ENCODE peak calls at places on chromosomes 13 and 19, in four cellular contexts. One of them, this sample, is unnamed.

GRCh38 chr19:18996796-18997394 is 36.4 kb downstream of the SUGP2 start:
- DNase-seq in lower leg skin: no peak
- DNase-seq in choroid plexus epithelial cell: no peak
- DNase-seq in sigmoid colon: no peak
- DNase-seq in this sample: no peak

GRCh38 chr19:47768604-47769003 is 9.9 kb upstream of the SELENOW start:
- DNase-seq in lower leg skin: no peak
- DNase-seq in choroid plexus epithelial cell: no peak
- DNase-seq in sigmoid colon: no peak
- DNase-seq in this sample: no peak

GRCh38 chr13:107834717-107835116 is 380.6 kb downstream of the LIG4 start:
- DNase-seq in lower leg skin: no peak
- DNase-seq in choroid plexus epithelial cell: peak
- DNase-seq in sigmoid colon: no peak
- DNase-seq in this sample: no peak

GRCh38 chr13:30179547-30180256 is 127.6 kb downstream of the KATNAL1 start:
- DNase-seq in lower leg skin: no peak
- DNase-seq in choroid plexus epithelial cell: no peak
- DNase-seq in sigmoid colon: no peak
- DNase-seq in this sample: no peak

GRCh38 chr19:13014101-13014920 is 19.0 kb downstream of the NFIX start:
- DNase-seq in lower leg skin: no peak
- DNase-seq in choroid plexus epithelial cell: no peak
- DNase-seq in sigmoid colon: no peak
- DNase-seq in this sample: peak

GRCh38 chr13:47049276-47049989 is 152.6 kb upstream of the HTR2A start:
- DNase-seq in lower leg skin: no peak
- DNase-seq in choroid plexus epithelial cell: peak
- DNase-seq in sigmoid colon: no peak
- DNase-seq in this sample: no peak

GRCh38 chr13:97914537-97914936 is 38.9 kb upstream of the IPO5 start:
- DNase-seq in lower leg skin: no peak
- DNase-seq in choroid plexus epithelial cell: peak
- DNase-seq in sigmoid colon: no peak
- DNase-seq in this sample: peak

GRCh38 chr19:18072335-18072734 is 14.4 kb downstream of the IL12RB1 start:
- DNase-seq in lower leg skin: no peak
- DNase-seq in choroid plexus epithelial cell: no peak
- DNase-seq in sigmoid colon: no peak
- DNase-seq in this sample: no peak

GRCh38 chr13:32135655-32136054 is 104.1 kb downstream of the FRY start:
- DNase-seq in lower leg skin: no peak
- DNase-seq in choroid plexus epithelial cell: peak
- DNase-seq in sigmoid colon: no peak
- DNase-seq in this sample: peak

GRCh38 chr19:49498475-49498874 is 2.2 kb downstream of the RPS11 start:
- DNase-seq in lower leg skin: no peak
- DNase-seq in choroid plexus epithelial cell: no peak
- DNase-seq in sigmoid colon: no peak
- DNase-seq in this sample: no peak

GRCh38 chr13:105342421-105342820 is 1193.0 kb downstream of the EFNB2 start:
- DNase-seq in lower leg skin: no peak
- DNase-seq in choroid plexus epithelial cell: no peak
- DNase-seq in sigmoid colon: no peak
- DNase-seq in this sample: no peak

GRCh38 chr19:42285546-42285945 is 16.4 kb upstream of the PRR19 start:
- DNase-seq in lower leg skin: peak
- DNase-seq in choroid plexus epithelial cell: no peak
- DNase-seq in sigmoid colon: peak
- DNase-seq in this sample: no peak

GRCh38 chr19:18415177-18415867 is 3.9 kb upstream of the SSBP4 start:
- DNase-seq in lower leg skin: peak
- DNase-seq in choroid plexus epithelial cell: peak
- DNase-seq in sigmoid colon: peak
- DNase-seq in this sample: peak

GRCh38 chr13:106521101-106521799 is 14.2 kb downstream of the EFNB2 start:
- DNase-seq in lower leg skin: no peak
- DNase-seq in choroid plexus epithelial cell: no peak
- DNase-seq in sigmoid colon: no peak
- DNase-seq in this sample: no peak

GRCh38 chr13:94706854-94707399 is 5.4 kb downstream of the SOX21 start:
- DNase-seq in lower leg skin: no peak
- DNase-seq in choroid plexus epithelial cell: no peak
- DNase-seq in sigmoid colon: no peak
- DNase-seq in this sample: no peak

GRCh38 chr13:95087746-95088305 is 213.4 kb downstream of the ABCC4 start:
- DNase-seq in lower leg skin: no peak
- DNase-seq in choroid plexus epithelial cell: peak
- DNase-seq in sigmoid colon: no peak
- DNase-seq in this sample: peak

GRCh38 chr13:21895769-21896168 is 224.9 kb downstream of the FGF9 start:
- DNase-seq in lower leg skin: no peak
- DNase-seq in choroid plexus epithelial cell: no peak
- DNase-seq in sigmoid colon: no peak
- DNase-seq in this sample: no peak

GRCh38 chr13:103097366-103097928 is 31.2 kb upstream of the SLC10A2 start:
- DNase-seq in lower leg skin: no peak
- DNase-seq in choroid plexus epithelial cell: no peak
- DNase-seq in sigmoid colon: no peak
- DNase-seq in this sample: no peak

GRCh38 chr19:12156254-12157058 is at the start of gene ZNF625:
- DNase-seq in lower leg skin: peak
- DNase-seq in choroid plexus epithelial cell: peak
- DNase-seq in sigmoid colon: peak
- DNase-seq in this sample: peak

GRCh38 chr19:47094557-47095517 is 18.7 kb downstream of the ZC3H4 start:
- DNase-seq in lower leg skin: no peak
- DNase-seq in choroid plexus epithelial cell: peak
- DNase-seq in sigmoid colon: no peak
- DNase-seq in this sample: no peak

GRCh38 chr19:27796073-27796472 is 1416.9 kb downstream of the UQCRFS1 start:
- DNase-seq in lower leg skin: no peak
- DNase-seq in choroid plexus epithelial cell: no peak
- DNase-seq in sigmoid colon: no peak
- DNase-seq in this sample: peak

GRCh38 chr19:46426506-46427162 is 2.1 kb downstream of the PNMA8C start:
- DNase-seq in lower leg skin: no peak
- DNase-seq in choroid plexus epithelial cell: peak
- DNase-seq in sigmoid colon: peak
- DNase-seq in this sample: peak

GRCh38 chr19:17420267-17420924 is 549 bp downstream of the MVB12A start:
- DNase-seq in lower leg skin: peak
- DNase-seq in choroid plexus epithelial cell: peak
- DNase-seq in sigmoid colon: peak
- DNase-seq in this sample: no peak

GRCh38 chr19:16403151-16403977 is 68.4 kb downstream of the EPS15L1 start:
- DNase-seq in lower leg skin: no peak
- DNase-seq in choroid plexus epithelial cell: no peak
- DNase-seq in sigmoid colon: peak
- DNase-seq in this sample: no peak

DNA sequence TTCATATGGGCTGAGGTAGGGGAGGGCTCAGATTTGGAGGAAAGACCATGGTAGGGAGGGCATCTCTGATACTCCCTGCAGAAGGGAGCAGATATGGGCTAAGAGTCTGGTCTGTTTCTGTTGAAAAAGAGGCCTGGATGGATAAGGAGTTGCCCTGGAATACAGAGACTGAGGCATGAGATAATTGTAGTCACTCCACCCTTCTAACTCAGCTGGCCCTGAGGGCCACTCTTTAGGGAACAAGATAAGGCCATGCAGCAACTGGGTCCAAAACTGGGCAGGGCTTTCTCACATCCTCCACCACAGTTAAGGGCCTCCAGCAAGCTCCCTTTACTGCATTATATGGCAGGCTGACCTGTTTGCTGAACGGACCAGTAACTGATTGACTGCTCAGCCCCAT is 1.3 kb downstream of the ZNF749 start:
- DNase-seq in lower leg skin: no peak
- DNase-seq in choroid plexus epithelial cell: no peak
- DNase-seq in sigmoid colon: no peak
- DNase-seq in this sample: no peak
- H3K4me3 ChIP-seq in lower leg skin: no peak
- H3K4me3 ChIP-seq in choroid plexus epithelial cell: peak
- H3K4me3 ChIP-seq in sigmoid colon: peak
- H3K4me3 ChIP-seq in this sample: no peak

DNA sequence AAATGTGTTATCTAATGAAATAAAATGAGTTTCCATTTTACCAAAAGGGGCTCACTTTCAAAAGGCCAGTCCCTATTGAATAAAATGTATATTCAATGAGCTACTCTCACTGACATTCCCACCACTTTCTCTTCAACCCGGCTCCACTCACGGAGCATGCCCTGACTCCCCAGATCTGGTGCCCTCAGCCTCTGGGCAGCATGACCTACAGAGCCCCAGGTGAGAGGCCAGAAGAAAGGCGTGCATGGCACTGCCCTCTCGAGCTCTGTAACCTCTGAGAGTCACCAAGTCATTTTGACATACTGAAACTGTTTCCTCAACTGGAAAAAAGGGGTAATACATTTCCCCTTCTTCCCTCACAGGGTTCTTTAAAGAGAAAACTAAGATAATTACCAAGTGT is 25.2 kb upstream of the SIAH3 start:
- DNase-seq in lower leg skin: no peak
- DNase-seq in choroid plexus epithelial cell: no peak
- DNase-seq in sigmoid colon: no peak
- DNase-seq in this sample: no peak
- H3K4me3 ChIP-seq in lower leg skin: no peak
- H3K4me3 ChIP-seq in choroid plexus epithelial cell: no peak
- H3K4me3 ChIP-seq in sigmoid colon: no peak
- H3K4me3 ChIP-seq in this sample: no peak

DNA sequence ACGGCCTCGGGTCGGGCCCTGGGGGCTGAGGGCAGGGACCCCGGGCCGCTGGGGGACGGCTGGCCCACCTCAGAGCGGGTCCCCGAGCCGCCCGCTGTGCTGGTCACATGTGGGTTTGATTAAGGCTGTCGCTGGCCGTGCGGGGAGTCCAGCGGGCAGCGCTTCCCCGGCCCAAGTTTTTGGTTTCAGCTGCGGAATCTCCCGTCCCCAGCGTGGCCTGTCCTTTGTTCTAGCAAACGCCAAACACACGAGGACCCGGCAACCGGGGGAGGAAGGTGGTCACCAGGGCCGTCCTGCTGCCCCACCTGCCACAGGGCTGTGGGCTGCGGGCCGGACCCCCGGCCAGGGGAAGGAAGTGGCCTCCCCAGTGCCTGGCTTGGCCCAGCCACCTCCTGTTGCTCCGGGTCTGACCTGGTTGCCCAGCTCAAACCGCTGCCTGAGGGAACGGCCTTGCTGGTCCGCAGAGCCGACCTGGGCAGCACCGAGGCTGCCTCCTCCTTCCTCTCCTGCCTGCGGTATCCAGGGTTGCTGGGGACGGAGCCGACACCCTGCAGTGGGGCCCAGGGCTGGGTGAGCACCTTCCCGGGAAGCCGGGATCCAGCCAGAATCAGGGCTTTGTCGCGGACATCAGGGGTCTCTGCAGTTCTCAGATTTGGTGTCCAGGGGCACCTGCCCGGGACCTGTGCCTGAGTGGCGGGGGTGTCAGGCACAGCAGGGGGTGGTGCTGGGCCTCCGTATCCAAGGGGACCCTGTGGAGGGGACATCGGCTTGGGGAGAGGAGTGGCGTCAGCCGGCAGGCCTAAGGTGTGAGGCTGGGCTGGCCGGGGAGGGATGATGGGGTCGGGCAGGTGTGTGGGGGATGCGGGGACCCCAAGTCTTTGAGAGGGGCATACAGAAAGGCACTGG is 2.2 kb downstream of the EFNA2 start:
- DNase-seq in lower leg skin: no peak
- DNase-seq in choroid plexus epithelial cell: no peak
- DNase-seq in sigmoid colon: no peak
- DNase-seq in this sample: no peak
- H3K4me3 ChIP-seq in lower leg skin: no peak
- H3K4me3 ChIP-seq in choroid plexus epithelial cell: no peak
- H3K4me3 ChIP-seq in sigmoid colon: no peak
- H3K4me3 ChIP-seq in this sample: no peak

GRCh38 chr13:28717170-28717569 is 1.6 kb downstream of the SLC46A3 start:
- DNase-seq in lower leg skin: no peak
- DNase-seq in choroid plexus epithelial cell: no peak
- DNase-seq in sigmoid colon: no peak
- DNase-seq in this sample: no peak

GRCh38 chr13:28714651-28715050 is 4.1 kb downstream of the SLC46A3 start:
- DNase-seq in lower leg skin: no peak
- DNase-seq in choroid plexus epithelial cell: no peak
- DNase-seq in sigmoid colon: no peak
- DNase-seq in this sample: no peak

GRCh38 chr13:28718538-28719226 is at the start of gene SLC46A3:
- DNase-seq in lower leg skin: peak
- DNase-seq in choroid plexus epithelial cell: peak
- DNase-seq in sigmoid colon: peak
- DNase-seq in this sample: peak

GRCh38 chr13:28718186-28718537 is 608 bp downstream of the SLC46A3 start:
- DNase-seq in lower leg skin: no peak
- DNase-seq in choroid plexus epithelial cell: peak
- DNase-seq in sigmoid colon: no peak
- DNase-seq in this sample: peak

DNA sequence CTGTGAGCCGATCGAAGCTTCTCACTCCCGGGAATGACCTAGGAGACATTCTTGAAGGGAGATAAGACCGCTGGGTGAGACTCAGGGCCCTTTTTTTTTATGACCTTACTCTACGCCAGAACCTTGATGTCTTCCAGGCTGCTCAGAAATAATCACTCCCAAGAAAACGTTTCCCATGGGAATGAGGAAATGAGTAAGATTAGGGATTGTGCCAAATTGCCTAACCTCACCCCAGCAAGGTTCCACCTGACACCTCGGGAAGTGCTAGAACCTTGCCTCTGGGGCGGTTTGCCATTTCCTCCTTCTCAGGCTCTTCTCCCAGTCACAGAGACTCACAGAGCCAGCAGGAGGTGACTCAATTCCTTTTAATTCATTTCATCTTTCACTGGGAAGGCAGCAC is 2.3 kb downstream of the SLC46A3 start:
- DNase-seq in lower leg skin: no peak
- DNase-seq in choroid plexus epithelial cell: peak
- DNase-seq in sigmoid colon: peak
- DNase-seq in this sample: peak
- H3K4me3 ChIP-seq in lower leg skin: no peak
- H3K4me3 ChIP-seq in choroid plexus epithelial cell: no peak
- H3K4me3 ChIP-seq in sigmoid colon: no peak
- H3K4me3 ChIP-seq in this sample: no peak

DNA sequence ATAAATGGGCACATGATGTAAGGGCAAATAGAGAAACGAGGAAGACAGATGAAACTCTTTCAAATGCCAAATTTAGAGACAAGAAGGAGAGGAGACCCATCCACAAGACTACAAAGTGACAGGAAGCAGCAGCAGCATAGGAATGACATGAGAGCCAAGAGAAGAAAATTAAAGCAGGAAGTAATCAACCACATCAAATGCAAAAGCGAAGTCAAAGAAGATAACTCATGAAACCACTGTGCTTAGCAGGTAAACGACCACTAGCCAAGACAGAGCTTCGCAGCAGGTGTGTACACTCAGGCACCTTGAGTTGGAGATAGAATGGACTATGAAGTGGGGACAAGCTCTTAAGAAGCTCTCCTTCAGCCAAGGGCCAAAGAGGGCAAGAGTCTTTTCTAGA is 64.1 kb downstream of the KLF12 start:
- DNase-seq in lower leg skin: no peak
- DNase-seq in choroid plexus epithelial cell: no peak
- DNase-seq in sigmoid colon: no peak
- DNase-seq in this sample: no peak
- H3K4me3 ChIP-seq in lower leg skin: no peak
- H3K4me3 ChIP-seq in choroid plexus epithelial cell: no peak
- H3K4me3 ChIP-seq in sigmoid colon: no peak
- H3K4me3 ChIP-seq in this sample: no peak

This sample was measured in fibroblast of mammary gland.